ENCODE peak calls at places on chromosomes 5 and 9, in five cellular contexts. F is left ventricle myocardium inferior, D is DND-41, R is endodermal cell, K is fibroblast of pulmonary artery. O is an unnamed sample.

GRCh38 chr9:114516913-114517312 is 11.6 kb upstream of the WHRN start:
- DNase-seq in K (peak), D (no peak), F (no peak), R (peak), O (no peak)

GRCh38 chr9:38207247-38207778 is 138.3 kb upstream of the SHB start:
- DNase-seq in D (no peak), F (no peak), R (no peak), K (no peak), O (no peak)

GRCh38 chr5:77367733-77368132 is 124.4 kb downstream of the WDR41 start:
- DNase-seq in D (no peak), R (no peak), K (peak), F (no peak), O (no peak)

GRCh38 chr9:130144703-130145102 is 27.5 kb upstream of the NCS1 start:
- DNase-seq in R (no peak), D (no peak), F (peak), K (no peak), O (no peak)

GRCh38 chr9:18238752-18239151 is 235.2 kb upstream of the ADAMTSL1 start:
- DNase-seq in K (peak), D (no peak), R (no peak), F (no peak), O (no peak)

GRCh38 chr5:139569276-139569955 is 8.3 kb downstream of the UBE2D2 start:
- DNase-seq in R (no peak), F (no peak), K (peak), D (no peak), O (no peak)

GRCh38 chr5:159178978-159179377 is 30.4 kb downstream of the RNF145 start:
- DNase-seq in K (peak), D (no peak), R (no peak), F (no peak), O (no peak)

GRCh38 chr5:68344447-68345111 is 129.0 kb downstream of the PIK3R1 start:
- DNase-seq in K (peak), D (peak), F (no peak), R (no peak), O (no peak)

GRCh38 chr9:126157409-126157808 is 169.2 kb upstream of the MVB12B start:
- DNase-seq in D (no peak), R (no peak), F (no peak), K (no peak), O (no peak)

GRCh38 chr9:126157826-126158431 is 168.7 kb upstream of the MVB12B start:
- DNase-seq in R (no peak), F (no peak), D (no peak), K (no peak), O (no peak)

GRCh38 chr9:126158591-126159519 is 167.8 kb upstream of the MVB12B start:
- DNase-seq in D (no peak), F (no peak), K (no peak), R (no peak), O (no peak)

GRCh38 chr9:126155756-126156664 is 170.6 kb upstream of the MVB12B start:
- DNase-seq in D (no peak), K (no peak), R (no peak), F (no peak), O (no peak)

GRCh38 chr9:126156898-126157297 is 169.7 kb upstream of the MVB12B start:
- DNase-seq in D (no peak), K (no peak), F (no peak), R (no peak), O (no peak)
- H3K4me3 ChIP-seq in D (no peak), K (no peak), F (no peak), R (no peak), O (no peak)

GRCh38 chr9:127974002-127974768 is 6.6 kb downstream of the EEIG1 start:
- DNase-seq in D (no peak), R (peak), F (no peak), K (no peak), O (no peak)

GRCh38 chr9:127976943-127977871 is 3.6 kb downstream of the EEIG1 start:
- DNase-seq in D (no peak), R (peak), F (no peak), K (no peak), O (peak)

GRCh38 chr9:127976498-127976897 is 4.3 kb downstream of the EEIG1 start:
- DNase-seq in R (peak), D (no peak), F (no peak), K (no peak), O (peak)

GRCh38 chr9:127974769-127975261 is 6.0 kb downstream of the EEIG1 start:
- DNase-seq in K (no peak), R (peak), F (no peak), D (no peak), O (no peak)

DNA sequence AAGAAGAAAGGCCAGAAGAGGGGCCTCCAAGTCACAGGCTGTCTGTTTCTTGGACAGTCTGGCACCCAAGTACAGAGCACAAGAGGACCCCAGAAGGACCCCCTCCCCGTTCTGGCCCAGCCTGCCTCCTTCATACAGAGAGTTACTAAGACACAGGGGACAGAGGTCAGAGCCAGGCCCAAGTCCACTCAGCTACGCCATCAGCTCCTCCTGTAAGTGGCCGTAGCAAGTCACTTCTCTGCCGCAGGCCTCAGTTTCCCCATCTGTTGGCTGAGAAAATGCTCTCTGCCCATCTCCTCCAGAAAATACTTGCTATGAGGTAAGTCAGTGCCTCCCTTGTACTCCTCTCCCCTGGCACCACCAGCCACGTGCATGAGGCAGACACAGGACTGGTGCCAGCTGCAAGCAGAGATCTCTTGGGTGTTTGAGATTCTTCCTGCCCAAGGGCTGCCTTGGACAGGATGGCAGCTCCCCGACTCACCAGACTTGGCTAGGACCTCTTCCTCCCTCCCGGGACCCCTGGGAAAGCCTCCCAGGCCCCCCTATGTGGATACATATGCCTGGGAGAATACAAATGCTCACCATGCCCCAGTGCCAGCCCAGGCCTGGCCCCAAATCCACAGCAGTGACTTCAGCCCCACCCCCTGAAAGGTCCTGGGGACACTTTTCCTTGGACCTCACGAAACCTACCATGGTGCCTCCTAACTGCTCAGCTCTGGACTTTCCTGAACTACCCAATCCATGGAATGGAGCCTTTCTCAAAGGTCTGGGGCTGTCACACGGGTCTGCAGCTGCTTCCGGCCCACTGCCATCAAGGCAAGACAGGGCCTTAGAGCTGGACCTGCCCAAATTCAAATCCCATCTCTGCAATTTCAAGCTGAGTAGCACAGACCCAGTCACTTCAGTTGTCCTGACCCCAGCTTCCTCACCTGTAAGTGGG is 5.1 kb downstream of the EEIG1 start:
- DNase-seq in D (no peak), F (no peak), R (peak), K (no peak), O (no peak)
- H3K4me3 ChIP-seq in D (no peak), F (peak), R (no peak), K (no peak), O (peak)

DNA sequence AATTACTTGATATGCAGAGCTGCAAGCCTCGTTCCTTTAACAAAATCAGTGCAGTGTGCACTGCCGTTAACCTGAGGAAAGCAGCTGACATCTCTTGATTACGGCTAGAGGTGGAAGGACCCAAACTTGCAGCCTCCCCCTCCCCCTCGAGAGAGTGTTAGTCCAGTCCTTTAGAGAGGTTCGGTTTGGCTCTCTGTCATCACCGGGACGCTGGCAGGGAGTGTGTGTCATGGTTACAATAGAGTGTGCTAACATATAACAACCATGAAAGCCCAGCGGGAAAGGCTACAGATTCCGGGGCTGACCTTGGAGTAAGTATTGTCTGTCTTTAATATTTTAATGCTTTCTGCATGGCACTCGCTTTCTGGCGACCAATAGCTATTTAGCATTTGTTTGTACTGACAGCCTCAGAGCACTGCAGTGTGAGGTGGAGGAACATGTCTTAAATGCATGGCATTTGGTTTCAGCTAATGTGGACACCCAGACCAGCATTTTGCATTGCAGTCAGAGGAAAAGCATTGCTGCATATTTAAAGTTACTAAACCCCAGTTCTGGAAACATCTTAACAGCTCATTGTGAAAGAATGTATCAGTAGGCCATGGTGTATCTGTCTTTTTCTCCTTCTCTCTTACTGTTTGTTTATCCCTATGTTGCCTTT is 237.5 kb downstream of the CD180 start:
- DNase-seq in K (peak), F (peak), R (peak), D (no peak), O (no peak)
- H3K4me3 ChIP-seq in K (peak), F (peak), R (peak), D (no peak), O (no peak)

DNA sequence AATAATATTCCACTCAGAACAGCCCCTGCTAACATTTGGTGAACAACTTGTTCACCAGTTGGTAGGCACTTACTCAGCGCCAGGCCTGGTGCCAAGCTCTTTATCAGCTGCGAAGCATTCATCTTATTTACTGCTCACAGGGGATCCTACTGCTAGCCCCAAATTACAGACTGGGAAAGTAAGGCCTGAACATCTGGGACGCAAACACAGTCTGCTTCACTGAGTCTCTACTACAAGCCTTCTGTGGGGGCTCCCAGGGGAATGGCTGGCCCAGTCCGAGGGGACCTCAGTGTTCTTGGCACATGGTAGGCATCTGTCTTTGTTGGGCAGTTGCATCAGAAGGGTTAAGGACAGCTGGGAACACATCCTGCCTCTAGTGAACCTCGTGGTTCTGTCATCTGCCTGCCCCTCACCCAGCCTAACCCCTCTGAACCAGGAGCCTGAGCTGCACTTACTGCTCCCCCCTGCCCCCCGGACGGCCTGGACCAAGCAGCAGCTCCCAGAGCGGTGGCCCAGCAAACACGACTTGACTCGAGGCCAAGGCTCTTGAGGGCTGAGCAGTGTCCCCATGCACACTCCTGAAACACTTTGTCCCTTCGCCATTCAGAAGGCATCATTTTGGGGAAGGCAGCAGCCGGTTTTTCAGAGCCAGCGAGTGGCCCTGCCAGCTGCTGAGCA is at the start of gene PHYHD1:
- DNase-seq in D (no peak), K (peak), R (peak), F (peak), O (no peak)
- H3K4me3 ChIP-seq in D (no peak), K (peak), R (peak), F (peak), O (no peak)

O was measured in naive thymus-derived CD4-positive, alpha-beta T cell.